ENCODE peak calls at places on chromosomes 5 and 9, in nine cellular contexts. K, I, O, P, F, W, T, R and E are unnamed samples.

GRCh38 chr9:120358877-120359276 is 221.1 kb downstream of the CDK5RAP2 start:
- DNase-seq in K (no peak), I (no peak), O (peak), P (no peak), F (no peak), W (no peak), T (no peak), R (no peak), E (no peak)

GRCh38 chr9:87865626-87866025 is 17.1 kb upstream of the SPATA31E1 start:
- DNase-seq in K (no peak), I (no peak), O (no peak), P (no peak), F (no peak), W (no peak), T (no peak), R (no peak), E (no peak)

GRCh38 chr5:61525573-61526142 is 193.6 kb downstream of the ZSWIM6 start:
- DNase-seq in K (peak), I (peak), O (peak), P (no peak), F (no peak), W (no peak), T (peak), R (no peak), E (no peak)

GRCh38 chr9:28105001-28105400 is 531.7 kb upstream of the C9orf72 start:
- DNase-seq in K (no peak), I (no peak), O (no peak), P (no peak), F (no peak), W (no peak), T (no peak), R (no peak), E (no peak)

GRCh38 chr9:121288874-121289553 is 21.1 kb downstream of the GSN start:
- DNase-seq in K (peak), I (peak), O (peak), P (peak), F (no peak), W (no peak), T (peak), R (peak), E (peak)

GRCh38 chr9:111728143-111728542 is 66.6 kb downstream of the SHOC1 start:
- DNase-seq in K (peak), I (no peak), O (no peak), P (no peak), F (no peak), W (peak), T (no peak), R (no peak), E (peak)

GRCh38 chr5:154288145-154288544 is 97.6 kb downstream of the GALNT10 start:
- DNase-seq in K (no peak), I (peak), O (peak), P (peak), F (no peak), W (no peak), T (peak), R (peak), E (peak)

GRCh38 chr9:89445801-89446228 is 52.1 kb downstream of the SEMA4D start:
- DNase-seq in K (no peak), I (no peak), O (no peak), P (no peak), F (no peak), W (no peak), T (no peak), R (no peak), E (no peak)

GRCh38 chr5:149407331-149408251 is 28.5 kb upstream of the IL17B start:
- DNase-seq in K (no peak), I (no peak), O (no peak), P (no peak), F (no peak), W (no peak), T (peak), R (no peak), E (no peak)

GRCh38 chr5:149410071-149410470 is 31.0 kb upstream of the IL17B start:
- DNase-seq in K (no peak), I (no peak), O (no peak), P (no peak), F (no peak), W (no peak), T (no peak), R (no peak), E (no peak)

GRCh38 chr5:149406979-149407306 is 27.9 kb upstream of the IL17B start:
- DNase-seq in K (no peak), I (no peak), O (no peak), P (no peak), F (no peak), W (no peak), T (no peak), R (no peak), E (no peak)

GRCh38 chr5:149409268-149409948 is 30.3 kb upstream of the IL17B start:
- DNase-seq in K (no peak), I (no peak), O (peak), P (no peak), F (no peak), W (no peak), T (no peak), R (no peak), E (no peak)

GRCh38 chr5:149408252-149409099 is 29.4 kb upstream of the IL17B start:
- DNase-seq in K (no peak), I (no peak), O (no peak), P (no peak), F (no peak), W (no peak), T (no peak), R (no peak), E (no peak)
- H3K4me3 ChIP-seq in K (no peak), I (peak), O (no peak), P (peak), F (peak), W (no peak), T (peak), R (peak), E (peak)

DNA sequence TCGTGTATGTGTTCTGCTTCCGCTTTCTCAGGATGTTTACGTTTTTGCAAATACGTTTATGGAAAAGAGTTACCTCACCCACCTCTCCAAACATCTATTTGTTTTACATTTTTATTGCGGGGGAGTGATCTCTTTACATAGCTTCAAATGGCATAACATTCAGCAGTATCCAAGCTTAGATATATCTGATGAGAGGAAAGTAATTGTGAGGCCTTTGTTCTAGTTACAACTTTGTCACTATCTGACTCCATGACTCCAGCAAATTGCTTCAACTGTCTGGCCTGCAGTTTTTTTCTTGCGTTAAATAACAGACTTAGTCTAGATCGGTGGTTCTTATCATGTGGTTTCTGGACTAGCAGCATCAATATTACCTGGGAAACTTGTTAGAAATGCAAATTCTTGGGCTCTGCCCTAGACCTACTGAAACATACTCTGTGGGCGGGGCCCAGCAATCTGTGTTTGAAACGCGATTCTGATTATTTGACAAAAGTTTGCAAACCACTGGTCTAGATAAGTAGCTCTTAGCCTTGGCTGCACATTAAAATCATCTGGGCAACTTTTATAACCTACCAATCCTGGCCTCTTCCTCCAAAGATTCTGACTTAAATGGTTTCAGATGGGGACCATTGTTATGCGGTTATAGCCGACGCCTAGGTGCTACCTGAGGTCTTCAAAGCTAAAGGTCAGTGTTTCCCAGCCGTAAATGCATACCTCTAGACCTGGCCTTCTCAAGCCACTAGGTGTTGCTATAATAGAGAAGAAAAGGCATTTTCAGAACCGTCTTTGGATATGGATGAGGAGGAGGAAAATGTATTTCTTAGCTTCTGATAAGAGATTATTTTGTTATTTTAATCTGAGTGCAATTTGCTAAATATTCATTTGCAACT is 73.9 kb downstream of the C9orf85 start:
- DNase-seq in K (no peak), I (no peak), O (peak), P (no peak), F (no peak), W (no peak), T (no peak), R (no peak), E (no peak)
- TF ChIP-seq CTCF in K (peak), I (no peak), O (peak), P (no peak), F (no peak), W (no peak), T (no peak), R (no peak), E (no peak)

DNA sequence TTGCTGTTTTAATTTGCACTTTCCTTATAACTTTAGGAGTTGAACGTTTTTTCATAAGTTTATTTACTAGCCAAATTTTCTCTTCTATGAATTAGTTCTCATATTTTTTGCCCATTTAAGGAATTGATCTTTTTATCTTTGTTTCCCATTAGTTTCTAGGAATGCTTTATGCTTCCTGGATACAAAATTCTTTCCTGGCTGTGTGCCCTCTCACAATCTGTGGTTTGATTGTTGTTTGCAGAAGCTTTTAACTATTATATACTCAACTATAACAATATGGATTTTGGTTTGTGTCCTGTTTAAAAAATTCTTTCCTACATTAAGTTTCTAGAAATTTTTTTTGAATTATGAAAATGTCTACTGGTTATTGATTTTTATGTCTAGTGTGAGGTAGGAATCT is 206.3 kb downstream of the CSNK1G3 start:
- DNase-seq in K (no peak), I (no peak), O (no peak), P (no peak), F (no peak), W (no peak), T (no peak), R (no peak), E (peak)
- H3K4me3 ChIP-seq in K (no peak), I (no peak), O (no peak), P (no peak), F (no peak), W (no peak), T (no peak), R (no peak), E (no peak)

DNA sequence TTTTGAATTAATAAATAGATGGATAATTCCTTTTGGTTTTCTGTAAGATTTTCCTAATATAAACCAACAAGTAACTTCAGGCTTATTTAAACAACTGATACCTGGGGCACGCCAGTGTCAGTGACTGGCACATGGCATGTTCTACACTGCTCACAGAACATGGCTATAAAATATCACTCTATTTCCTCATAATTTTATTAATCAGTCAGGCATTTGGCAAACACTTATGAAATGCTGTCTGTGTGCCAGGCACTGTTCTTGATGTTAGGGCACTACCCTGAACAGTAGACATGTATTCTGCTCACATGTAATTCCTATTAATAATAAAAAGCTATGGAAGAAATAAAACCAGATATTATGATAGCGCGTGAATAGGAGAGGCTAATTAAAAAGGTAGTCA is 661.0 kb downstream of the DTWD2 start:
- DNase-seq in K (peak), I (no peak), O (no peak), P (no peak), F (no peak), W (no peak), T (no peak), R (no peak), E (no peak)
- TF ChIP-seq CTCF in K (no peak), I (no peak), O (no peak), P (no peak), F (no peak), W (no peak), T (no peak), R (no peak), E (no peak)

GRCh38 chr5:179315356-179315890 is 29.8 kb downstream of the ADAMTS2 start:
- DNase-seq in K (no peak), I (no peak), O (no peak), P (no peak), F (no peak), W (no peak), T (no peak), R (no peak), E (no peak)
- H3K4me3 ChIP-seq in K (no peak), I (no peak), O (no peak), P (no peak), F (no peak), W (no peak), T (no peak), R (no peak), E (no peak)

DNA sequence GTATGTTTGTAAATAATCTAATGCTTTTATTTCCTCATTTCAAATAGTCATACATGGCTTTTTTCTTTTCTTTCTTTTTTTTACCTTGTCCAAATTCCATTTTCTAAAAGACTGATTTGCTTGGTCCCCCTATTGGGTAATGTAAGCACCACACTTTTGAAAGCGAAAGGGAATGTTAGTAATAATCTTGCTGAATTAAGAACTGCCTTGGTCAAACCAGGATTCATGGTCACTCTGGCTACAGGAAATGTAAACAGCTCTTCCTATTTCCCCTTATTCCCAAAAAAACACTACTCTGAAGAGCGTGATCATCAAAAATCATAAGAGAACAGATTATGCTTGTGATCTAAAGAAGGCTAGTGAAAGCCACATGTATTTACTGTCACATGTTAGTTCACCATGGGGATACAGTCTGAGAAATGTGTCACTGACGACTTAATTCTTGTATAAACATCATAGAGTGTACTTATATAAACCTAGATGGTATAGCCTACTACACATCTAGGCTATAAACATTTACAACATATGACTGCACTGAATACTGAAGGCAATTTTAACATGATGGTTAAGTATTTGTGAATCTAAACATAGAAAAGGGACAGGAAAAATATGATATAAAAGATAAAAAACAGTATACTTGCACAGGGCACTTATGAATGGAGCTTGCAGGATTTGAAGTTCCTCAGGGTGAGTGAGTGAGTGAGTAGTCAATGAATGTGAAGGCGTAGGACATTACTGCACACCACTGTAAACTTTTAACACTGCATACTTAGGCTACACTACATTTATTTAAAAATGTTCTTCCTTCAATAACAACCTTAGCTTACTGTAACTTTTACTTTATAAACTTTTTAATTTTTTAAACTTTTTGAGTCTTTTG is 75.3 kb downstream of the HMGCR start:
- DNase-seq in K (no peak), I (peak), O (peak), P (no peak), F (no peak), W (no peak), T (no peak), R (no peak), E (no peak)
- TF ChIP-seq CTCF in K (no peak), I (peak), O (no peak), P (no peak), F (no peak), W (no peak), T (no peak), R (no peak), E (no peak)

GRCh38 chr9:137461663-137462395 is 2.7 kb upstream of the NSMF start:
- DNase-seq in K (no peak), I (no peak), O (peak), P (peak), F (no peak), W (peak), T (no peak), R (no peak), E (peak)
- H3K4me3 ChIP-seq in K (no peak), I (no peak), O (no peak), P (no peak), F (no peak), W (peak), T (peak), R (peak), E (no peak)

GRCh38 chr5:67875637-67876036 is 339.9 kb upstream of the PIK3R1 start:
- DNase-seq in K (no peak), I (no peak), O (no peak), P (no peak), F (peak), W (no peak), T (no peak), R (no peak), E (peak)
- TF ChIP-seq CTCF in K (no peak), I (no peak), O (no peak), P (no peak), F (no peak), W (no peak), T (no peak), R (no peak), E (no peak)

GRCh38 chr5:30693326-30693725 is 500.2 kb upstream of the CDH6 start:
- DNase-seq in K (no peak), I (no peak), O (no peak), P (no peak), F (no peak), W (no peak), T (no peak), R (no peak), E (no peak)
- H3K4me3 ChIP-seq in K (no peak), I (no peak), O (no peak), P (no peak), F (no peak), W (no peak), T (no peak), R (no peak), E (no peak)